ENCODE peak calls at places on chromosomes 7 and 10, in six cellular contexts. One of them, this sample, is unnamed.
A peak's percentile ranks its signal among the peaks of the same experiment; 100 is the strongest.

GRCh38 chr7:150406565-150407421 is 27.7 kb downstream of the ZNF775 start:
- DNase-seq in heart right ventricle: no peak
- DNase-seq in HCT116: no peak
- DNase-seq in uterus: no peak
- DNase-seq in PC-3: no peak
- DNase-seq in A673: no peak
- DNase-seq in this sample: peak; percentile 16

GRCh38 chr7:139855498-139856270 is 26.6 kb downstream of the TBXAS1 start:
- DNase-seq in uterus: no peak
- DNase-seq in A673: no peak
- DNase-seq in HCT116: no peak
- DNase-seq in heart right ventricle: peak; percentile 23
- DNase-seq in PC-3: no peak
- DNase-seq in this sample: no peak

GRCh38 chr10:103982639-103983038 is 15.7 kb downstream of the SLK start:
- DNase-seq in uterus: no peak
- DNase-seq in PC-3: no peak
- DNase-seq in heart right ventricle: peak; percentile 17
- DNase-seq in HCT116: peak; percentile 34
- DNase-seq in A673: no peak
- DNase-seq in this sample: no peak

GRCh38 chr10:13528875-13529713 is at the start of gene BEND7:
- DNase-seq in uterus: peak; percentile 20
- DNase-seq in HCT116: no peak
- DNase-seq in A673: peak; percentile 48
- DNase-seq in PC-3: peak; percentile 16
- DNase-seq in heart right ventricle: peak; percentile 27
- DNase-seq in this sample: no peak

GRCh38 chr7:2010551-2011265 is 222.0 kb downstream of the MAD1L1 start:
- DNase-seq in heart right ventricle: no peak
- DNase-seq in PC-3: no peak
- DNase-seq in uterus: no peak
- DNase-seq in HCT116: no peak
- DNase-seq in A673: no peak
- DNase-seq in this sample: no peak

GRCh38 chr7:485188-486081 is 34.2 kb downstream of the PDGFA start:
- DNase-seq in uterus: no peak
- DNase-seq in A673: no peak
- DNase-seq in HCT116: no peak
- DNase-seq in PC-3: peak; percentile 7
- DNase-seq in heart right ventricle: no peak
- DNase-seq in this sample: no peak

GRCh38 chr10:122141821-122142651 is 129.1 kb upstream of the BTBD16 start:
- DNase-seq in A673: no peak
- DNase-seq in uterus: no peak
- DNase-seq in HCT116: no peak
- DNase-seq in heart right ventricle: peak; percentile 49
- DNase-seq in PC-3: peak; percentile 62
- DNase-seq in this sample: no peak

GRCh38 chr7:24580283-24580946 is 7.2 kb downstream of the PALS2 start:
- DNase-seq in uterus: no peak
- DNase-seq in HCT116: no peak
- DNase-seq in A673: peak; percentile 32
- DNase-seq in heart right ventricle: no peak
- DNase-seq in PC-3: peak; percentile 69
- DNase-seq in this sample: no peak

GRCh38 chr7:84363741-84364140 is 169.2 kb upstream of the SEMA3A start:
- DNase-seq in uterus: no peak
- DNase-seq in A673: no peak
- DNase-seq in heart right ventricle: no peak
- DNase-seq in PC-3: no peak
- DNase-seq in HCT116: no peak
- DNase-seq in this sample: no peak

GRCh38 chr10:5890519-5890878 is 456 bp downstream of the FBH1 start:
- DNase-seq in uterus: no peak
- DNase-seq in A673: peak; percentile 5
- DNase-seq in HCT116: no peak
- DNase-seq in heart right ventricle: peak; percentile 28
- DNase-seq in PC-3: peak; percentile 1
- DNase-seq in this sample: peak; percentile 16

GRCh38 chr10:62804384-62805138 is at the start of gene ADO:
- DNase-seq in HCT116: peak; percentile 70
- DNase-seq in uterus: peak; percentile 81
- DNase-seq in heart right ventricle: peak; percentile 89
- DNase-seq in PC-3: peak; percentile 97
- DNase-seq in A673: peak; percentile 94
- DNase-seq in this sample: peak; percentile 63
- TF ChIP-seq CTCF in HCT116: no peak
- TF ChIP-seq CTCF in uterus: no peak
- TF ChIP-seq CTCF in heart right ventricle: no peak
- TF ChIP-seq CTCF in PC-3: no peak
- TF ChIP-seq CTCF in A673: no peak
- TF ChIP-seq CTCF in this sample: no peak

DNA sequence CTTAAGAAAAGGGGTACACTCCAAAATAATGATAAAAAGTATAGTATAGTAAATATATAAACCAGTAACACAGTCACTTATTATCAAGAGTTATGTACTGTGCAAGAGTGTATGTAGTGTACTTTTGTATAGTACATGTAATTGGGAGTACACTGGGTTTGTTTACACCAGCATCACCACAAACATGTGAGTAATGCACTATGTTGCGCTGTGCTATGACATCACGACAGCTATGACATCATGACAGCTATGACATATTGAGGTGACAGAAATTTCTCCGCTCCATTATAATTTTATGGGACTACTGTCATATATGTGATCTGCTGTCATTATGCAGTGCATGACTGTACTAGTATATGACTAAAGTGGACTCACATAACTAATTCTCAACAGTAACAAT is 84.6 kb downstream of the KMT2C start:
- DNase-seq in PC-3: no peak
- DNase-seq in heart right ventricle: no peak
- DNase-seq in HCT116: no peak
- DNase-seq in uterus: no peak
- DNase-seq in A673: no peak
- DNase-seq in this sample: no peak
- H3K9me3 ChIP-seq in PC-3: no peaks in the 10 kb centered on the region
- H3K9me3 ChIP-seq in heart right ventricle: peaks cover 4% of the 10 kb centered on the region
- H3K9me3 ChIP-seq in HCT116: no peaks in the 10 kb centered on the region
- H3K9me3 ChIP-seq in uterus: no peaks in the 10 kb centered on the region
- H3K9me3 ChIP-seq in A673: peaks cover 7% of the 10 kb centered on the region
- H3K9me3 ChIP-seq in this sample: peaks cover 12% of the 10 kb centered on the region

DNA sequence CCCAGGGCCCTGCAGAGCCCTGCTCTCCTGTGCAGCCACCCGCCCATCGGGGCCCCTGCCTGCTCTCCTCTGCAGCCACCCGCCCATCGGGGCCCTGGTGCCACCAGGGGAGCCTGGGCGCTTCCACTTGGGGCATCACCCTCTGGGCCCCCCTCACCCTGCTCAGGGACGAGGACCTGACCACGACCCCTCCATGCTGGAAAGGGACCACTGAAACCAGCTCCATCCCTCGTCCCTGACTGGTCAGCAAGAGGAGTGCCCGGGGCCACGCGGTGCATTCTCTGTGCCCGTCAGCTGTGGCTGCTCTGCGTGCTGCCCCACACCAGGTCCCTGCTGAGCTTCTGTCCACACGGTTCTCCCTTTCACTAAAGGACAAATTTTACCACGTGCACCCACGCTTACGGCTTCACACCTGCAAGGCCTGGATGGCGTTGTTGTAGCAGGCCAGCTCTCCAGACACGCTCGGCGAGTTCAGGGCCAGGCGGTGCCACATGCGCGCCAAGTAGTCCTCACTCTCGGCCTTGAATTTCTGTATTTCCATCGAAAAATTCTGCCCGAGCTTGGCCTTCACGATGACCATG is 57.6 kb downstream of the CFAP46 start:
- DNase-seq in uterus: peak; percentile 3
- DNase-seq in A673: no peak
- DNase-seq in HCT116: no peak
- DNase-seq in PC-3: no peak
- DNase-seq in heart right ventricle: no peak
- DNase-seq in this sample: no peak
- H3K27ac ChIP-seq in uterus: no peak overlapping the region
- H3K27ac ChIP-seq in A673: no peak overlapping the region
- H3K27ac ChIP-seq in HCT116: no peak overlapping the region
- H3K27ac ChIP-seq in PC-3: no peak overlapping the region
- H3K27ac ChIP-seq in heart right ventricle: no peak overlapping the region
- H3K27ac ChIP-seq in this sample: no peak overlapping the region

DNA sequence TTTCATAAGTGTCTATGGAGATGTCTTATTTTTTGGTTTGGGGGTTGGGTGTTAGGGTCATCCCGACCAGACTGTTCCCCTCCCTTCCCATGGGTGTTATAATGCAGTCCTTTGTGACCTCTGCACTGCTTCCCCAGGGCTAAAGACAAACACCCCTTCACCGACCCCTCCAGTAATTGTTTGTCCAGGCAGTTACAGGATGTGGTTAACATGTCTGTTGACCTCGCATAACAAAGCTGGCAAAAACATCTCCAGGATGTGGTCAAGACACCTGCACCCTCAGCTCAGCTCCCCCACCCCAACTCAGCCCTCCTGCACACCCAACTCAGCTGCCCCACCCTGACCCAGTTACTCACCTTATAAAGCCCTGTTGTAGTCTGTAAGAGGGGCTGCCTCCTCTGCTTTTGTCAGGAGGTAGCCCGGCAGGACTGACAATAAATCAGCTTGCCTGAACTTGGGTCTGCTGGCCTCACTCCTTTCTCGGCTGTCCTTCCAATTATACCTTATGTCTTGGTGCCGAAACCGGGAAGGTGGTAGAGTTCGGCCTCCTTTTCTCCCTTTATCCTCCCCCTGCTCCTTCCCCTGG is 102.2 kb downstream of the ZNF92 start:
- DNase-seq in uterus: no peak
- DNase-seq in A673: no peak
- DNase-seq in heart right ventricle: no peak
- DNase-seq in HCT116: no peak
- DNase-seq in PC-3: peak; percentile 70
- DNase-seq in this sample: no peak
- TF ChIP-seq CTCF in uterus: no peak
- TF ChIP-seq CTCF in A673: no peak
- TF ChIP-seq CTCF in heart right ventricle: no peak
- TF ChIP-seq CTCF in HCT116: no peak
- TF ChIP-seq CTCF in PC-3: no peak
- TF ChIP-seq CTCF in this sample: no peak

GRCh38 chr10:131729938-131730660 is 170.7 kb upstream of the PPP2R2D start:
- DNase-seq in heart right ventricle: no peak
- DNase-seq in HCT116: no peak
- DNase-seq in A673: no peak
- DNase-seq in uterus: no peak
- DNase-seq in PC-3: no peak
- DNase-seq in this sample: no peak

GRCh38 chr10:131731780-131732630 is 168.8 kb upstream of the PPP2R2D start:
- DNase-seq in uterus: no peak
- DNase-seq in A673: no peak
- DNase-seq in HCT116: no peak
- DNase-seq in PC-3: no peak
- DNase-seq in heart right ventricle: no peak
- DNase-seq in this sample: peak; percentile 12

GRCh38 chr10:131730771-131731497 is 169.9 kb upstream of the PPP2R2D start:
- DNase-seq in uterus: no peak
- DNase-seq in PC-3: no peak
- DNase-seq in heart right ventricle: no peak
- DNase-seq in HCT116: no peak
- DNase-seq in A673: no peak
- DNase-seq in this sample: no peak

GRCh38 chr10:131733596-131733995 is 167.2 kb upstream of the PPP2R2D start:
- DNase-seq in heart right ventricle: no peak
- DNase-seq in HCT116: no peak
- DNase-seq in PC-3: no peak
- DNase-seq in uterus: no peak
- DNase-seq in A673: no peak
- DNase-seq in this sample: no peak

DNA sequence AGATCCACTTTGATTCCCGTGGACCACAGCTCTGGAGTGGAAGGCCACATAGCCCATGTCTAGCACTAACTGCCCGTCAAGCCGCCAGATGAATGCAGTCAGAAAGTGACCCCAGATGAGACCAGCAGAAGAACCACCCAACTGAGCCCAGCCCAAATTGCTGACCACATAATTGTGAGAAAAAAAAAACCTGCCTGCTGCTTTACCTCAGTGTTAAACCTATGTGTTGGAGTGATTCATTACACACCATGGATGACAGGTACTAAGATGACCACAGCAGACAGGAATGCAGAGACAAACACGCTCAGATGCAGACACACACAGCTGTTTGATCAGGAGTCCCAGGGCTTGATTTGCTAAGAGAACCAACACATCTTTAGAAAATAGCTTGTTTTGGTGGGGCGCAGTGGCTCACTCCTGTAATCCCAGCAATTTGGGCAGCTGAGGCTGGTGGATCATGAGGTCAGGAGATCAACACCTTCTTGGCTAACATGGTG is 168.1 kb upstream of the PPP2R2D start:
- DNase-seq in HCT116: no peak
- DNase-seq in PC-3: peak; percentile 7
- DNase-seq in uterus: no peak
- DNase-seq in heart right ventricle: no peak
- DNase-seq in A673: no peak
- DNase-seq in this sample: no peak
- H3K9me3 ChIP-seq in HCT116: no peaks in the 10 kb centered on the region
- H3K9me3 ChIP-seq in PC-3: no peaks in the 10 kb centered on the region
- H3K9me3 ChIP-seq in uterus: no peaks in the 10 kb centered on the region
- H3K9me3 ChIP-seq in heart right ventricle: no peaks in the 10 kb centered on the region
- H3K9me3 ChIP-seq in A673: no peaks in the 10 kb centered on the region
- H3K9me3 ChIP-seq in this sample: no peaks in the 10 kb centered on the region

GRCh38 chr7:79982151-79982770 is 152.4 kb upstream of the GNAI1 start:
- DNase-seq in A673: no peak
- DNase-seq in PC-3: peak; percentile 65
- DNase-seq in uterus: no peak
- DNase-seq in HCT116: no peak
- DNase-seq in heart right ventricle: no peak
- DNase-seq in this sample: no peak
- H3K27ac ChIP-seq in A673: no peak overlapping the region
- H3K27ac ChIP-seq in PC-3: peak overlapping the region; percentile 86
- H3K27ac ChIP-seq in uterus: no peak overlapping the region
- H3K27ac ChIP-seq in HCT116: no peak overlapping the region
- H3K27ac ChIP-seq in heart right ventricle: no peak overlapping the region
- H3K27ac ChIP-seq in this sample: no peak overlapping the region

GRCh38 chr7:5216931-5217330 is 26.9 kb downstream of the WIPI2 start:
- DNase-seq in PC-3: no peak
- DNase-seq in HCT116: no peak
- DNase-seq in uterus: no peak
- DNase-seq in heart right ventricle: no peak
- DNase-seq in A673: no peak
- DNase-seq in this sample: no peak
- TF ChIP-seq CTCF in PC-3: no peak
- TF ChIP-seq CTCF in HCT116: no peak
- TF ChIP-seq CTCF in uterus: no peak
- TF ChIP-seq CTCF in heart right ventricle: no peak
- TF ChIP-seq CTCF in A673: no peak
- TF ChIP-seq CTCF in this sample: no peak

DNA sequence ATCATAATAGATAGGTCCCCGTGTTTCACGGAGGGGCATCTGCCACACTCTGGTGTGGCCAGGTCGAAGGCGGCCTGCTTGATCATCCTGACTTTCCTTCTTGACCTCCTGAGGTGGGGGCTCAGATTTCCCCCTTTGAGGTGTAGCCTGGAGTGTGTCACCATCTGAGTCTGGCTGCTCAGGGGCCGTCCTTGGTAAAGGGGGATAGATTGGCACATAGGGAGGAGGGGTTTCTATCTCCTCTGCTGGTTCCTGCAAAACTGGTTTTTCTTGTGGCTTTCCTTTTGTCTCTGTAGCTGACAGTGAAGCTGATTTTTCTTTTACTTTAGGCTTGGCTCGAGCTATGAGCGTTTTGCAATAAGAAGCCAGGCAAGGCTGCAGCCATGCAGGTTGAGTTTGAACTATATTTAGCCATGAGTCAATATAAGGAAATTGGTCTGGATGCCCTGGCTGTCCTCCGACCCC is 7.1 kb upstream of the ZNF117 start:
- DNase-seq in HCT116: no peak
- DNase-seq in PC-3: peak; percentile 90
- DNase-seq in uterus: no peak
- DNase-seq in heart right ventricle: no peak
- DNase-seq in A673: no peak
- DNase-seq in this sample: no peak
- H3K9me3 ChIP-seq in HCT116: peaks cover 20% of the 10 kb centered on the region
- H3K9me3 ChIP-seq in PC-3: peaks cover 7% of the 10 kb centered on the region
- H3K9me3 ChIP-seq in uterus: no peaks in the 10 kb centered on the region
- H3K9me3 ChIP-seq in heart right ventricle: no peaks in the 10 kb centered on the region
- H3K9me3 ChIP-seq in A673: peaks cover 22% of the 10 kb centered on the region
- H3K9me3 ChIP-seq in this sample: peaks cover 75% of the 10 kb centered on the region